ENCODE peak calls at places on chromosomes 3 and 15, in eight cellular contexts. One of them, this sample, is unnamed. For H3K9me3, the result is how much of the 10 kb centered on the place peaks cover.

GRCh38 chr3:48564022-48564421 is 441 bp upstream of the UCN2 start:
- DNase-seq in A549: peak
- DNase-seq in sigmoid colon: peak
- DNase-seq in suprapubic skin: no peak
- DNase-seq in H1: no peak
- DNase-seq in K562: no peak
- DNase-seq in stomach: peak
- DNase-seq in ovary: no peak
- DNase-seq in this sample: peak

GRCh38 chr3:168112894-168113293 is 17.2 kb upstream of the GOLIM4 start:
- DNase-seq in suprapubic skin: no peak
- DNase-seq in ovary: no peak
- DNase-seq in H1: no peak
- DNase-seq in K562: no peak
- DNase-seq in sigmoid colon: no peak
- DNase-seq in stomach: no peak
- DNase-seq in A549: no peak
- DNase-seq in this sample: no peak

GRCh38 chr15:52746162-52746721 is 43.9 kb downstream of the ONECUT1 start:
- DNase-seq in A549: no peak
- DNase-seq in H1: no peak
- DNase-seq in suprapubic skin: no peak
- DNase-seq in K562: no peak
- DNase-seq in ovary: no peak
- DNase-seq in stomach: no peak
- DNase-seq in sigmoid colon: no peak
- DNase-seq in this sample: no peak

GRCh38 chr3:181493423-181493822 is 218.3 kb upstream of the SOX2 start:
- DNase-seq in ovary: no peak
- DNase-seq in sigmoid colon: no peak
- DNase-seq in K562: no peak
- DNase-seq in suprapubic skin: no peak
- DNase-seq in A549: no peak
- DNase-seq in stomach: no peak
- DNase-seq in H1: no peak
- DNase-seq in this sample: no peak

GRCh38 chr15:39594056-39594763 is 13.3 kb downstream of the THBS1 start:
- DNase-seq in K562: no peak
- DNase-seq in H1: no peak
- DNase-seq in ovary: no peak
- DNase-seq in suprapubic skin: no peak
- DNase-seq in sigmoid colon: no peak
- DNase-seq in A549: no peak
- DNase-seq in stomach: no peak
- DNase-seq in this sample: no peak

GRCh38 chr3:137792633-137793271 is 28.6 kb downstream of the SOX14 start:
- DNase-seq in H1: no peak
- DNase-seq in sigmoid colon: no peak
- DNase-seq in suprapubic skin: no peak
- DNase-seq in stomach: no peak
- DNase-seq in K562: peak
- DNase-seq in ovary: peak
- DNase-seq in A549: peak
- DNase-seq in this sample: no peak

GRCh38 chr15:58686286-58686685 is 63.2 kb downstream of the ADAM10 start:
- DNase-seq in ovary: no peak
- DNase-seq in sigmoid colon: no peak
- DNase-seq in A549: no peak
- DNase-seq in H1: no peak
- DNase-seq in stomach: no peak
- DNase-seq in K562: no peak
- DNase-seq in suprapubic skin: no peak
- DNase-seq in this sample: peak

GRCh38 chr3:66823010-66823399 is 175.1 kb upstream of the KBTBD8 start:
- DNase-seq in ovary: no peak
- DNase-seq in H1: no peak
- DNase-seq in suprapubic skin: no peak
- DNase-seq in K562: no peak
- DNase-seq in sigmoid colon: no peak
- DNase-seq in stomach: no peak
- DNase-seq in A549: no peak
- DNase-seq in this sample: no peak

GRCh38 chr3:37761043-37761442 is 100.6 kb upstream of the CTDSPL start:
- DNase-seq in ovary: no peak
- DNase-seq in stomach: no peak
- DNase-seq in suprapubic skin: no peak
- DNase-seq in H1: no peak
- DNase-seq in sigmoid colon: no peak
- DNase-seq in A549: no peak
- DNase-seq in K562: no peak
- DNase-seq in this sample: no peak

GRCh38 chr15:28892789-28893610 is 7.2 kb downstream of the APBA2 start:
- DNase-seq in H1: no peak
- DNase-seq in sigmoid colon: no peak
- DNase-seq in ovary: no peak
- DNase-seq in suprapubic skin: no peak
- DNase-seq in stomach: no peak
- DNase-seq in A549: no peak
- DNase-seq in K562: no peak
- DNase-seq in this sample: no peak

GRCh38 chr3:52028572-52028971 is 27.8 kb downstream of the DUSP7 start:
- DNase-seq in H1: no peak
- DNase-seq in stomach: no peak
- DNase-seq in suprapubic skin: no peak
- DNase-seq in ovary: no peak
- DNase-seq in A549: no peak
- DNase-seq in K562: no peak
- DNase-seq in sigmoid colon: no peak
- DNase-seq in this sample: no peak

GRCh38 chr3:41126961-41127360 is 72.3 kb upstream of the CTNNB1 start:
- DNase-seq in stomach: no peak
- DNase-seq in sigmoid colon: no peak
- DNase-seq in A549: no peak
- DNase-seq in suprapubic skin: no peak
- DNase-seq in H1: no peak
- DNase-seq in K562: no peak
- DNase-seq in ovary: no peak
- DNase-seq in this sample: no peak

GRCh38 chr3:41129731-41130130 is 69.6 kb upstream of the CTNNB1 start:
- DNase-seq in K562: no peak
- DNase-seq in A549: no peak
- DNase-seq in sigmoid colon: no peak
- DNase-seq in ovary: no peak
- DNase-seq in H1: no peak
- DNase-seq in suprapubic skin: no peak
- DNase-seq in stomach: no peak
- DNase-seq in this sample: no peak

GRCh38 chr3:41127414-41127813 is 71.9 kb upstream of the CTNNB1 start:
- DNase-seq in K562: no peak
- DNase-seq in suprapubic skin: no peak
- DNase-seq in ovary: no peak
- DNase-seq in H1: no peak
- DNase-seq in sigmoid colon: no peak
- DNase-seq in A549: no peak
- DNase-seq in stomach: no peak
- DNase-seq in this sample: no peak

GRCh38 chr3:41126475-41126874 is 72.8 kb upstream of the CTNNB1 start:
- DNase-seq in stomach: no peak
- DNase-seq in H1: no peak
- DNase-seq in suprapubic skin: no peak
- DNase-seq in sigmoid colon: no peak
- DNase-seq in A549: no peak
- DNase-seq in K562: no peak
- DNase-seq in ovary: no peak
- DNase-seq in this sample: no peak

DNA sequence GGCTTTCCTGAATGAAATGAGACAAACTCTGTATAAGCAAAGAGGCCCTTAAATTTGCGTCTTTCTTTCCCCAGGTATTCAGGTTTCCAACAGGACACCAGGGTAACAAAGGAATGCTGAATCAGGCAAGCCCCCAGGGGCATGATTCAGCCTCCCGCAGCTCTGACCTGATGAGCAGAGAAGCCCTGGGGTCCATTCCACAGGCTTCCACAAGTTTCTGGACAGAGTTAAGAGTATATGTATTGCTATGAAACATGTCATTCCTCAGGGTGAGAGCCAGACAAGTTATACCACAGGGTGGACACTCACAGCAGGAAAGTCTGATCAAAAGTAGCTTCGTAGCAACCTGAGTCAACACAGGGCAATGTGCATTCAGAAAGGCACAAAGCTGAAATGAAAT is 68.1 kb upstream of the CTNNB1 start:
- DNase-seq in sigmoid colon: no peak
- DNase-seq in A549: no peak
- DNase-seq in suprapubic skin: no peak
- DNase-seq in ovary: no peak
- DNase-seq in stomach: no peak
- DNase-seq in H1: peak
- DNase-seq in K562: no peak
- DNase-seq in this sample: no peak
- H3K9me3 ChIP-seq in sigmoid colon: under half
- H3K9me3 ChIP-seq in A549: under half
- H3K9me3 ChIP-seq in suprapubic skin: under half
- H3K9me3 ChIP-seq in ovary: under half
- H3K9me3 ChIP-seq in stomach: under half
- H3K9me3 ChIP-seq in H1: under half
- H3K9me3 ChIP-seq in K562: under half
- H3K9me3 ChIP-seq in this sample: under half

GRCh38 chr3:172804323-172804722 is 53.8 kb downstream of the ECT2 start:
- DNase-seq in suprapubic skin: no peak
- DNase-seq in A549: no peak
- DNase-seq in K562: no peak
- DNase-seq in ovary: no peak
- DNase-seq in H1: no peak
- DNase-seq in sigmoid colon: no peak
- DNase-seq in stomach: no peak
- DNase-seq in this sample: no peak

GRCh38 chr3:172813462-172813861 is 62.9 kb downstream of the ECT2 start:
- DNase-seq in H1: no peak
- DNase-seq in K562: no peak
- DNase-seq in sigmoid colon: no peak
- DNase-seq in ovary: no peak
- DNase-seq in A549: no peak
- DNase-seq in stomach: no peak
- DNase-seq in suprapubic skin: no peak
- DNase-seq in this sample: no peak

GRCh38 chr3:172811099-172811498 is 60.6 kb downstream of the ECT2 start:
- DNase-seq in suprapubic skin: no peak
- DNase-seq in A549: no peak
- DNase-seq in K562: no peak
- DNase-seq in H1: no peak
- DNase-seq in sigmoid colon: no peak
- DNase-seq in ovary: no peak
- DNase-seq in stomach: no peak
- DNase-seq in this sample: no peak

GRCh38 chr3:172803489-172803888 is 53.0 kb downstream of the ECT2 start:
- DNase-seq in ovary: no peak
- DNase-seq in H1: no peak
- DNase-seq in K562: no peak
- DNase-seq in stomach: no peak
- DNase-seq in A549: no peak
- DNase-seq in suprapubic skin: no peak
- DNase-seq in sigmoid colon: no peak
- DNase-seq in this sample: no peak

DNA sequence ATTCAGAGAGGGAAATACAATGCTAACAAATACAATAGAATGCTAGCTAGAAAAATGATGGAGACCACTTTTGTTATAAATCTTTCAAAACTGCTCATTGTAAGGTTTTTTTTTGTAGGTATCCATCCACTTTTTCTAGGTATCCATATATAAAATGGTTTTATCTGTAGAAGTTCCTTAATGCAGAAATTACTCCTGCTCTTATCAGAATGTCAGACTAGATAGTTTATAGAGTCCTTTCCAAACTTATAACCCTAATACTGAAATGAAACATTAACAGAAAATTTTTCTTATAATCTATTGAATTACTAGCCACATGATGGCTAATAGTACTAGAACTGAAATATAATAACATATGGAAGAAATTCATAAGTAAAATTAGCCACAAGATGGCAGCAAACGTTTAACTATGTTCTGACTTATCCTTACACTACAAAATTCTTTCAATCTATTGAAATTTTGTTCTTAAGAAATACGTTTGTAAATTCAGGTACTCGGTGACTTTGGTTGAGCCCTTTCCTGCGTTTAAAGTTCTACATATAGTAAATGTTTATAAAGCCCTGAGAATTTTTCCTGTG is 58.5 kb downstream of the ECT2 start:
- DNase-seq in sigmoid colon: no peak
- DNase-seq in A549: peak
- DNase-seq in stomach: no peak
- DNase-seq in K562: peak
- DNase-seq in H1: no peak
- DNase-seq in ovary: no peak
- DNase-seq in suprapubic skin: no peak
- DNase-seq in this sample: no peak
- TF ChIP-seq EP300 in sigmoid colon: no peak
- TF ChIP-seq EP300 in A549: no peak
- TF ChIP-seq EP300 in stomach: no peak
- TF ChIP-seq EP300 in K562: no peak
- TF ChIP-seq EP300 in H1: no peak
- TF ChIP-seq EP300 in ovary: no peak
- TF ChIP-seq EP300 in suprapubic skin: no peak
- TF ChIP-seq EP300 in this sample: no peak

DNA sequence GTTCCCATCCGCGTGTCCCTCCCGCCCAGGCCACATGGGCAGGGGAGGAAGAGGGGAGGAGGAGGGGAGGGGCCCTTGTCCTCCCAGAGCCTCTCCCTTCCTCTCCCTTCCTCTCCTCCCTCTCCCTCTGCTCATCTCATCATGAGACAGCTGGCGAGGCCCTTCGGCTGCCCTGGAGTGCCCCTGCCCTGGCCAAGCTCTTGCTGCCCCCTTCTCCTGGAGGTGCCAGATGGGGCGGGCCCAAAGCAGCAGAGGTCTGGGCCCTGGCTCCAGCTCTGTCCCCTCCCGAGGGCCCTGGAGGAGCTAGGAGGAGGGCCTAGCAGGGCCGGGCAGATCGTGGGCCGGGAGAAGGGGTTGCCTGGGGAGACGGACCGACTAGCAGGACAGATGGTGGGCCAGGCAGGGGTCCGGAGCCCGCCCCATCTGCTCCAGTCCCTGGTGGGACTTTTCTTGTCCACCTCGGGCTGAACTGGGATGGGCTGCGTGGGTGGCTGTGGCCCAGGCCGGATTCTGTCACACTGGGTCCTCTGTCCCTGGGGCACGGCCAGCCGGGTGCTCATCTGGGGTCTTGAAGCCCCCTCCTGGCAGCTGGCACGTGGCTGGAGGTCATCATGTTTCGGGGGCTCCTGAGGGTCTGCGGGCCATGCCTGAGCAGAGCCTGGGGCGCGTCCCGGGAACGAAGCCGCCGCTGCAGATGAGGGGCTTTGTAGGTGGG is 183.4 kb downstream of the GOLGA6L6 start:
- DNase-seq in suprapubic skin: peak
- DNase-seq in sigmoid colon: peak
- DNase-seq in K562: no peak
- DNase-seq in ovary: peak
- DNase-seq in H1: no peak
- DNase-seq in A549: no peak
- DNase-seq in stomach: peak
- DNase-seq in this sample: no peak
- H3K9me3 ChIP-seq in suprapubic skin: under half
- H3K9me3 ChIP-seq in sigmoid colon: under half
- H3K9me3 ChIP-seq in K562: under half
- H3K9me3 ChIP-seq in ovary: under half
- H3K9me3 ChIP-seq in H1: half or more
- H3K9me3 ChIP-seq in A549: under half
- H3K9me3 ChIP-seq in stomach: under half
- H3K9me3 ChIP-seq in this sample: under half

GRCh38 chr15:88630141-88630721 is 8.6 kb upstream of the ISG20 start:
- DNase-seq in suprapubic skin: no peak
- DNase-seq in H1: no peak
- DNase-seq in ovary: no peak
- DNase-seq in K562: no peak
- DNase-seq in A549: peak
- DNase-seq in stomach: peak
- DNase-seq in sigmoid colon: peak
- DNase-seq in this sample: peak
- TF ChIP-seq EP300 in suprapubic skin: no peak
- TF ChIP-seq EP300 in H1: no peak
- TF ChIP-seq EP300 in ovary: no peak
- TF ChIP-seq EP300 in K562: no peak
- TF ChIP-seq EP300 in A549: no peak
- TF ChIP-seq EP300 in stomach: no peak
- TF ChIP-seq EP300 in sigmoid colon: no peak
- TF ChIP-seq EP300 in this sample: no peak

This sample was measured in upper lobe of left lung.